ENCODE peak calls at places on chromosomes 12 and 14, in seven cellular contexts. E is HCT116, V is nephron progenitor cell, G is tibial artery, R is HFF-Myc, Y is SW480, F is PC-3. X is an unnamed sample.

GRCh38 chr14:73811164-73811503 is 40.5 kb upstream of the PTGR2 start:
- DNase-seq in V (no peak), E (no peak), Y (no peak), F (no peak), G (no peak), R (no peak), X (no peak)

GRCh38 chr12:78331764-78332163 is 501.1 kb downstream of the NAV3 start:
- DNase-seq in F (no peak), R (no peak), Y (no peak), E (no peak), V (no peak), G (no peak), X (no peak)

GRCh38 chr14:91484744-91485143 is 25.4 kb downstream of the PPP4R3A start:
- DNase-seq in V (no peak), Y (no peak), F (no peak), E (no peak), G (no peak), R (no peak), X (no peak)

GRCh38 chr12:67698711-67699603 is 50.4 kb downstream of the DYRK2 start:
- DNase-seq in F (peak; percentile 53), E (no peak), G (no peak), R (no peak), Y (no peak), V (no peak), X (no peak)

GRCh38 chr14:68468437-68469207 is 324.2 kb downstream of the ZFP36L1 start:
- DNase-seq in E (no peak), Y (peak; percentile 46), V (no peak), F (peak; percentile 88), G (no peak), R (no peak), X (peak; percentile 33)

GRCh38 chr12:6553051-6553868 is 2.6 kb downstream of the IFFO1 start:
- DNase-seq in F (no peak), Y (no peak), G (peak; percentile 88), V (no peak), R (no peak), E (no peak), X (no peak)

GRCh38 chr14:21902561-21903199 is 229.1 kb upstream of the OR4E1 start:
- DNase-seq in V (peak; percentile 16), F (no peak), Y (no peak), G (no peak), R (no peak), E (no peak), X (peak; percentile 21)

GRCh38 chr14:104284107-104284592 is 145.8 kb downstream of the KIF26A start:
- DNase-seq in F (no peak), R (no peak), V (no peak), E (no peak), Y (no peak), G (peak; percentile 28), X (no peak)

GRCh38 chr12:95004610-95005009 is 1.1 kb upstream of the NDUFA12 start:
- DNase-seq in Y (no peak), V (no peak), G (no peak), R (no peak), F (no peak), E (no peak), X (no peak)

GRCh38 chr12:130828895-130829294 is 10.2 kb downstream of the STX2 start:
- DNase-seq in R (no peak), V (no peak), F (no peak), G (no peak), Y (no peak), E (no peak), X (no peak)

GRCh38 chr12:104605685-104606084 is 148.9 kb downstream of the CHST11 start:
- DNase-seq in F (no peak), V (no peak), G (peak; percentile 91), E (no peak), R (no peak), Y (no peak), X (no peak)

GRCh38 chr12:65171870-65172269 is 2.5 kb downstream of the LEMD3 start:
- DNase-seq in V (no peak), G (no peak), E (no peak), R (no peak), Y (no peak), F (peak; percentile 44), X (peak; percentile 33)

GRCh38 chr12:50786498-50787231 is 22.8 kb downstream of the ATF1 start:
- DNase-seq in G (no peak), E (peak; percentile 94), F (peak; percentile 98), V (no peak), Y (peak; percentile 98), R (peak; percentile 89), X (peak; percentile 81)

GRCh38 chr12:13606290-13606689 is 375.1 kb downstream of the GRIN2B start:
- DNase-seq in Y (peak; percentile 71), G (no peak), E (no peak), F (no peak), R (no peak), V (peak; percentile 16), X (no peak)

GRCh38 chr14:73825551-73826188 is 26.0 kb upstream of the PTGR2 start:
- DNase-seq in G (peak; percentile 92), E (peak; percentile 76), V (peak; percentile 75), R (peak; percentile 61), F (peak; percentile 94), Y (peak; percentile 88), X (peak; percentile 71)

GRCh38 chr12:31991815-31992214 is 32.6 kb downstream of the RESF1 start:
- DNase-seq in G (no peak), R (no peak), E (no peak), V (no peak), F (peak; percentile 13), Y (no peak), X (no peak)

GRCh38 chr14:68372363-68372762 is 420.5 kb downstream of the ZFP36L1 start:
- DNase-seq in R (no peak), V (no peak), Y (no peak), E (no peak), F (no peak), G (no peak), X (no peak)

GRCh38 chr14:64117671-64118402 is 176.3 kb downstream of the ESR2 start:
- DNase-seq in E (no peak), F (peak; percentile 69), R (no peak), Y (no peak), V (no peak), G (peak; percentile 92), X (no peak)

GRCh38 chr12:45732250-45732649 is 2.7 kb downstream of the ARID2 start:
- DNase-seq in V (no peak), Y (peak; percentile 35), G (no peak), R (no peak), E (no peak), F (peak; percentile 47), X (peak; percentile 62)

GRCh38 chr12:98698603-98699463 is 53.7 kb downstream of the APAF1 start:
- DNase-seq in R (peak; percentile 46), V (no peak), Y (peak; percentile 49), E (peak; percentile 31), G (no peak), F (peak; percentile 80), X (peak; percentile 74)

GRCh38 chr12:45670339-45671065 is 59.0 kb upstream of the ARID2 start:
- DNase-seq in G (no peak), E (no peak), Y (no peak), F (no peak), R (no peak), V (no peak), X (no peak)

GRCh38 chr12:31326689-31327659 is 1.0 kb upstream of the SINHCAF start:
- DNase-seq in R (no peak), F (no peak), G (no peak), E (no peak), Y (no peak), V (no peak), X (no peak)

GRCh38 chr12:3132636-3133409 is 55.6 kb downstream of the TSPAN9 start:
- DNase-seq in Y (no peak), R (no peak), G (no peak), V (no peak), F (no peak), E (no peak), X (peak; percentile 51)

GRCh38 chr12:65459545-65459944 is 181.1 kb downstream of the MSRB3 start:
- DNase-seq in Y (no peak), V (no peak), G (no peak), E (no peak), R (no peak), F (no peak), X (no peak)

GRCh38 chr12:131281016-131281415 is 327.3 kb downstream of the ADGRD1 start:
- DNase-seq in F (no peak), E (no peak), G (peak; percentile 48), Y (no peak), R (no peak), V (no peak), X (no peak)

GRCh38 chr12:119942386-119942785 is 46.6 kb upstream of the BICDL1 start:
- DNase-seq in Y (no peak), F (no peak), R (no peak), V (no peak), E (no peak), G (no peak), X (no peak)

GRCh38 chr12:88144546-88145468 is 2.7 kb downstream of the TMTC3 start:
- DNase-seq in Y (no peak), G (no peak), R (no peak), V (no peak), E (no peak), F (no peak), X (no peak)

GRCh38 chr14:30658645-30659044 is 36.5 kb downstream of the SCFD1 start:
- DNase-seq in G (no peak), E (no peak), F (no peak), V (no peak), R (no peak), Y (no peak), X (no peak)

GRCh38 chr14:101230161-101230850 is 326.8 kb upstream of the RTL1 start:
- DNase-seq in V (no peak), G (peak; percentile 58), F (no peak), R (no peak), E (no peak), Y (no peak), X (no peak)